ENCODE peak calls at places on chromosomes 12 and 14, in eight cellular contexts. T, O, R, D, V, J, B and I are unnamed samples.

GRCh38 chr14:90536511-90537191 is 139.8 kb downstream of the CALM1 start:
- DNase-seq in T (no peak), O (no peak), R (no peak), D (no peak), V (no peak), J (no peak), B (no peak), I (no peak)

GRCh38 chr12:45540661-45541341 is 188.7 kb upstream of the ARID2 start:
- DNase-seq in T (no peak), O (no peak), R (no peak), D (no peak), V (no peak), J (no peak), B (no peak), I (no peak)

GRCh38 chr12:45990468-45991288 is at the start of gene SCAF11:
- DNase-seq in T (peak), O (peak), R (peak), D (peak), V (peak), J (peak), B (peak), I (peak)

GRCh38 chr12:3247596-3248270 is 170.6 kb downstream of the TSPAN9 start:
- DNase-seq in T (no peak), O (no peak), R (no peak), D (no peak), V (no peak), J (no peak), B (no peak), I (no peak)

GRCh38 chr12:122955151-122955550 is 11.1 kb downstream of the ABCB9 start:
- DNase-seq in T (no peak), O (no peak), R (no peak), D (no peak), V (no peak), J (no peak), B (no peak), I (no peak)

GRCh38 chr14:51093371-51094281 is 1.3 kb downstream of the TRIM9 start:
- DNase-seq in T (peak), O (no peak), R (no peak), D (no peak), V (no peak), J (no peak), B (no peak), I (no peak)

GRCh38 chr14:90093942-90094595 is 32.3 kb downstream of the KCNK13 start:
- DNase-seq in T (no peak), O (peak), R (no peak), D (no peak), V (no peak), J (peak), B (no peak), I (no peak)

GRCh38 chr14:23300687-23301223 is 1.9 kb downstream of the PPP1R3E start:
- DNase-seq in T (no peak), O (no peak), R (peak), D (no peak), V (no peak), J (no peak), B (no peak), I (peak)

GRCh38 chr12:95653761-95654546 is 102.7 kb upstream of the USP44 start:
- DNase-seq in T (no peak), O (peak), R (no peak), D (no peak), V (peak), J (peak), B (no peak), I (no peak)

GRCh38 chr12:95446511-95446910 is 27.4 kb upstream of the METAP2 start:
- DNase-seq in T (no peak), O (no peak), R (peak), D (peak), V (no peak), J (peak), B (no peak), I (no peak)

GRCh38 chr12:25308761-25309160 is 58.0 kb upstream of the KRAS start:
- DNase-seq in T (no peak), O (no peak), R (no peak), D (no peak), V (peak), J (no peak), B (no peak), I (no peak)

GRCh38 chr12:46946137-46946536 is 120.3 kb upstream of the SLC38A4 start:
- DNase-seq in T (no peak), O (no peak), R (no peak), D (no peak), V (peak), J (peak), B (no peak), I (no peak)

GRCh38 chr14:88937706-88938105 is 113.3 kb downstream of the TTC8 start:
- DNase-seq in T (no peak), O (no peak), R (no peak), D (no peak), V (peak), J (no peak), B (no peak), I (no peak)

GRCh38 chr12:57429473-57430116 is 1.2 kb downstream of the R3HDM2 start:
- DNase-seq in T (no peak), O (no peak), R (no peak), D (no peak), V (no peak), J (no peak), B (no peak), I (no peak)

GRCh38 chr14:93788557-93789365 is 476 bp upstream of the PRIMA1 start:
- DNase-seq in T (peak), O (no peak), R (no peak), D (no peak), V (no peak), J (no peak), B (no peak), I (no peak)

GRCh38 chr12:8912910-8913309 is 1.4 kb upstream of the PHC1 start:
- DNase-seq in T (peak), O (no peak), R (no peak), D (no peak), V (no peak), J (no peak), B (no peak), I (no peak)

GRCh38 chr12:69623970-69624369 is 13.3 kb upstream of the LRRC10 start:
- DNase-seq in T (no peak), O (no peak), R (no peak), D (no peak), V (no peak), J (no peak), B (no peak), I (no peak)

GRCh38 chr14:36941783-36942521 is 230.5 kb downstream of the SLC25A21 start:
- DNase-seq in T (peak), O (no peak), R (peak), D (peak), V (no peak), J (peak), B (no peak), I (no peak)

GRCh38 chr12:1613860-1614259 is 15.2 kb upstream of the WNT5B start:
- DNase-seq in T (no peak), O (no peak), R (no peak), D (no peak), V (no peak), J (no peak), B (no peak), I (no peak)

GRCh38 chr12:7907009-7907408 is 29.0 kb downstream of the SLC2A3 start:
- DNase-seq in T (no peak), O (peak), R (no peak), D (peak), V (no peak), J (peak), B (no peak), I (no peak)

GRCh38 chr14:69325086-69325485 is 65.1 kb downstream of the GALNT16 start:
- DNase-seq in T (no peak), O (no peak), R (no peak), D (no peak), V (no peak), J (no peak), B (no peak), I (no peak)

GRCh38 chr12:104951759-104952509 is 6.2 kb downstream of the SLC41A2 start:
- DNase-seq in T (no peak), O (no peak), R (no peak), D (no peak), V (no peak), J (peak), B (no peak), I (no peak)

GRCh38 chr12:107759410-107759809 is 1.5 kb downstream of the PRDM4 start:
- DNase-seq in T (no peak), O (peak), R (no peak), D (no peak), V (peak), J (peak), B (no peak), I (no peak)

GRCh38 chr12:116172224-116172849 is 105.2 kb downstream of the MED13L start:
- DNase-seq in T (no peak), O (no peak), R (no peak), D (no peak), V (no peak), J (no peak), B (no peak), I (no peak)

GRCh38 chr12:124457287-124458219 is 109.9 kb downstream of the NCOR2 start:
- DNase-seq in T (no peak), O (no peak), R (peak), D (no peak), V (no peak), J (peak), B (no peak), I (peak)

GRCh38 chr12:122665349-122665748 is 37.8 kb downstream of the HCAR2 start:
- DNase-seq in T (no peak), O (no peak), R (no peak), D (no peak), V (no peak), J (no peak), B (no peak), I (no peak)

GRCh38 chr12:96136129-96136528 is 58.0 kb upstream of the ELK3 start:
- DNase-seq in T (no peak), O (peak), R (no peak), D (no peak), V (no peak), J (no peak), B (no peak), I (no peak)

GRCh38 chr14:24639270-24639669 is 5.3 kb upstream of the GZMB start:
- DNase-seq in T (no peak), O (no peak), R (no peak), D (no peak), V (no peak), J (no peak), B (no peak), I (no peak)

GRCh38 chr14:31926123-31926522 is 151.0 kb upstream of the ARHGAP5 start:
- DNase-seq in T (no peak), O (no peak), R (no peak), D (no peak), V (no peak), J (no peak), B (no peak), I (no peak)